ENCODE peak calls at places on chromosome 19, in four cellular contexts. R is colonic mucosa, H is hepatocyte, C is body of pancreas. F is an unnamed sample.

GRCh38 chr19:1046117-1046626 is 6.3 kb downstream of the ABCA7 start:
- DNase-seq in R (no peak), H (no peak), C (no peak), F (no peak)

GRCh38 chr19:7535035-7535992 is at the start of gene PNPLA6:
- DNase-seq in R (peak; percentile 98), H (peak; percentile 97), C (peak; percentile 97), F (peak; percentile 97)

GRCh38 chr19:13208964-13209796 is 59.0 kb downstream of the IER2 start:
- DNase-seq in R (no peak), H (no peak), C (no peak), F (no peak)

GRCh38 chr19:18895828-18896341 is at the start of gene CERS1:
- DNase-seq in R (no peak), H (peak; percentile 57), C (no peak), F (peak; percentile 57)

GRCh38 chr19:3411636-3412035 is 45.3 kb downstream of the NFIC start:
- DNase-seq in R (no peak), H (no peak), C (peak; percentile 49), F (no peak)

GRCh38 chr19:6856749-6857372 is 30.5 kb upstream of the ADGRE1 start:
- DNase-seq in R (no peak), H (no peak), C (no peak), F (no peak)

GRCh38 chr19:41804327-41804726 is 7.9 kb downstream of the CEACAM3 start:
- DNase-seq in R (no peak), H (no peak), C (no peak), F (no peak)

GRCh38 chr19:50328257-50329145 is 676 bp downstream of the KCNC3 start:
- DNase-seq in R (no peak), H (peak; percentile 46), C (no peak), F (peak; percentile 50)

GRCh38 chr19:16586477-16586871 is 14.3 kb upstream of the SLC35E1 start:
- DNase-seq in R (no peak), H (no peak), C (no peak), F (no peak)
- H3K4me1 ChIP-seq in R (peaks cover 48% of the 10 kb centered on the region), H (peaks cover 35% of the 10 kb centered on the region), C (peaks cover 85% of the 10 kb centered on the region), F (peaks cover 70% of the 10 kb centered on the region)

GRCh38 chr19:11355160-11356073 is at the start of gene PLPPR2:
- DNase-seq in R (peak; percentile 93), H (peak; percentile 96), C (peak; percentile 96), F (peak; percentile 95)
- H3K27ac ChIP-seq in R (no peak within 1 kb of the TSS), H (no peak within 1 kb of the TSS), C (no peak within 1 kb of the TSS), F (peak within 1 kb of the TSS; percentile 47)

GRCh38 chr19:56927294-56927693 is 86.8 kb upstream of the PEG3 start:
- DNase-seq in R (no peak), H (no peak), C (no peak), F (no peak)

GRCh38 chr19:56927791-56928207 is 87.3 kb upstream of the PEG3 start:
- DNase-seq in R (no peak), H (no peak), C (no peak), F (no peak)

GRCh38 chr19:56934438-56935090 is 94.0 kb upstream of the PEG3 start:
- DNase-seq in R (no peak), H (no peak), C (no peak), F (no peak)

GRCh38 chr19:56933014-56933705 is 92.6 kb upstream of the PEG3 start:
- DNase-seq in R (no peak), H (no peak), C (no peak), F (no peak)

DNA sequence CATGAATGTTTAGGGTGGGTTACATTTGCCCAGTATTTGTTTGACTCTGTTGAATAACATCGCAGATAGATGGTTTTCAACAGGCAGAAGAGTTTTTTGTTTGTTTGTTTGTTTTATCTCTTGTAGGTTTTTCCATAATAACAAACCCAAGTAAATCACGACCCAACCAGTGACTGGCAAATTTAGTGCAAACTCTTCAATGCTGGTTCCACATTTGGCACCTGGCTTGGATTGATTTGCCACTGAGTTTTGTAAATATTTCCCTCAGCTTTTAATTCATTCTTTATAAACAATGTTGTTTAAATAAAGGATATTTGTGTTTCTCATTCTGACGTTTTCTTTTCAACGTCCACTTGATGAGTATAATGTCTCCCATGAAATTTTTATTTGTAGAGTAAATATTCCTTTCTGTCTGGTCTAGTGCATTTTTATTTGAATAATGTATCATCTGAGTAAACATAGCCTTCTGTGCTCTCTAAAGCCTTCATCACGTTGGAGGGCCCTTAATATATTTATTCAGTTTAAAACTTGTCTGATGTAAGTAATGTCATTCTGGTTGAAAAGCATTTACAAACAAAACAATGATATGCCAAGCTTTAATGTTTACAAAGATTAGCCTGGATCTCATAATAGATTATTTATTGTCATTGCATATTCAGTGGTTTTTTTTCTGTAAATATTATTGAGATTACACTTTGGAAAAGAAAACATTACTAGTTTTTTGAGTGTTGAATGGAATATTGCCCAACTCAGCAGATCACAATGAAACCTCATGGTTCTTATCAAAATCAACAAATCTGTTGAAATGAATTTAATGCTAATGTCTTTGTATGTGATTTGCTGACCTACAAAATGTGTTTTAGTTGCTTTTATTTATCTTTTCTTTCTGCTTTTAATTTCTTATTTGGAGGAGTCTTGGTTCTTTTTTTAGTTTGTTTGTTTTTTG is 90.4 kb upstream of the PEG3 start:
- DNase-seq in R (no peak), H (no peak), C (no peak), F (no peak)
- H3K4me1 ChIP-seq in R (no peaks in the 10 kb centered on the region), H (no peaks in the 10 kb centered on the region), C (no peaks in the 10 kb centered on the region), F (no peaks in the 10 kb centered on the region)

GRCh38 chr19:38425222-38425809 is 703 bp downstream of the RASGRP4 start:
- DNase-seq in R (no peak), H (no peak), C (no peak), F (no peak)

GRCh38 chr19:38424272-38424671 is 1.7 kb downstream of the RASGRP4 start:
- DNase-seq in R (no peak), H (no peak), C (no peak), F (no peak)

GRCh38 chr19:38420935-38421334 is 5.1 kb downstream of the RASGRP4 start:
- DNase-seq in R (no peak), H (no peak), C (no peak), F (no peak)

GRCh38 chr19:38421856-38422255 is 4.2 kb downstream of the RASGRP4 start:
- DNase-seq in R (no peak), H (no peak), C (no peak), F (no peak)

DNA sequence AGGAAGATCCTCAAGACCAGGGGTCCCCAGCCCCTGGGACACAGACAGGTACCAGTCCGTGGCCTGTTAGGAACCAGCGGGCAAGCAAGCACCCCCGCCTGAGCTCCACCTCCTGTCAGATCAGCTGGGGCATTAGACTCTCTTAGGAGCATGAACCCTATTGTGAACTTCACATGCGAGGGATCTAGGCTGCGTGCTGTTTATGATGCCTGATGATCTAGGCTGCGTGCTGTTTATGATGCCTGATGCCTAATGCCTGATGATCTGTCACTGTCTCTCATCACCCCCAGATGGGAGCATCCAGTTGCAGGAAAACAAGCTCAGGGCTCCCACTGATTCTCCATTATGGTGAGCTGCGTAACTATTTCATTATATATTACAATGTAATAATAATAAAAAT is 3.6 kb downstream of the RASGRP4 start:
- DNase-seq in R (no peak), H (no peak), C (no peak), F (no peak)
- H3K27ac ChIP-seq in R (no peak overlapping the region), H (no peak overlapping the region), C (no peak overlapping the region), F (no peak overlapping the region)

F was measured in A673.